ENCODE peak calls at places on chromosome 19, in five cellular contexts. L is RWPE1, Z is neuronal stem cell, U is aorta, W is endodermal cell. R is an unnamed sample.

GRCh38 chr19:48516536-48516935 is 4.9 kb upstream of the LMTK3 start:
- DNase-seq in L (no peak), Z (no peak), U (no peak), W (peak), R (no peak)

GRCh38 chr19:8655340-8655709 is 24.9 kb downstream of the NFILZ start:
- DNase-seq in L (no peak), Z (no peak), U (peak), W (no peak), R (no peak)

GRCh38 chr19:39407644-39408391 is 1.2 kb downstream of the ZFP36 start:
- DNase-seq in L (no peak), Z (no peak), U (peak), W (peak), R (no peak)

GRCh38 chr19:19670070-19670551 is 1.5 kb downstream of the ZNF101 start:
- DNase-seq in L (no peak), Z (no peak), U (peak), W (peak), R (no peak)

GRCh38 chr19:1837625-1838105 is 10.6 kb downstream of the REXO1 start:
- DNase-seq in L (peak), Z (no peak), U (no peak), W (peak), R (no peak)

GRCh38 chr19:55210120-55210493 is 806 bp upstream of the PTPRH start:
- DNase-seq in L (peak), Z (no peak), U (no peak), W (no peak), R (no peak)

GRCh38 chr19:42601811-42602443 is 7.2 kb upstream of the CEACAM8 start:
- DNase-seq in L (peak), Z (no peak), U (no peak), W (peak), R (no peak)

GRCh38 chr19:31312004-31312403 is 37.2 kb downstream of the TSHZ3 start:
- DNase-seq in L (no peak), Z (no peak), U (no peak), W (no peak), R (no peak)

GRCh38 chr19:8158411-8159074 is 9.2 kb upstream of the FBN3 start:
- DNase-seq in L (peak), Z (peak), U (no peak), W (peak), R (peak)

GRCh38 chr19:50933640-50934039 is 19.2 kb downstream of the KLK5 start:
- DNase-seq in L (peak), Z (no peak), U (no peak), W (no peak), R (no peak)

GRCh38 chr19:19151418-19151817 is 13.1 kb upstream of the TMEM161A start:
- DNase-seq in L (no peak), Z (no peak), U (no peak), W (no peak), R (no peak)

GRCh38 chr19:56837004-56837403 is 3.5 kb downstream of the PEG3 start:
- DNase-seq in L (no peak), Z (no peak), U (no peak), W (no peak), R (no peak)

GRCh38 chr19:34461375-34462100 is 20.0 kb upstream of the WTIP start:
- DNase-seq in L (no peak), Z (no peak), U (no peak), W (no peak), R (no peak)

GRCh38 chr19:54851353-54851752 is 1.1 kb downstream of the KIR3DL2 start:
- DNase-seq in L (no peak), Z (no peak), U (no peak), W (no peak), R (no peak)

GRCh38 chr19:55529636-55530230 is 7.2 kb downstream of the SBK2 start:
- DNase-seq in L (no peak), Z (no peak), U (no peak), W (no peak), R (no peak)

GRCh38 chr19:31416548-31416947 is 67.3 kb upstream of the TSHZ3 start:
- DNase-seq in L (no peak), Z (no peak), U (no peak), W (peak), R (no peak)

GRCh38 chr19:45769821-45770191 is 754 bp upstream of the SIX5 start:
- DNase-seq in L (no peak), Z (no peak), U (no peak), W (no peak), R (peak)

GRCh38 chr19:8363803-8364771 is at the start of gene ANGPTL4:
- DNase-seq in L (peak), Z (peak), U (peak), W (peak), R (peak)

GRCh38 chr19:1794424-1795185 is 17.5 kb downstream of the ATP8B3 start:
- DNase-seq in L (no peak), Z (no peak), U (no peak), W (peak), R (no peak)

GRCh38 chr19:35377656-35378055 is 6.8 kb downstream of the GPR42 start:
- DNase-seq in L (no peak), Z (no peak), U (no peak), W (no peak), R (no peak)

GRCh38 chr19:15107056-15108010 is at the start of gene SYDE1:
- DNase-seq in L (peak), Z (peak), U (peak), W (peak), R (no peak)

GRCh38 chr19:2324220-2324948 is 4.0 kb downstream of the LSM7 start:
- DNase-seq in L (no peak), Z (no peak), U (no peak), W (no peak), R (no peak)

GRCh38 chr19:35002037-35002535 is 2.0 kb downstream of the GRAMD1A start:
- DNase-seq in L (no peak), Z (no peak), U (no peak), W (peak), R (no peak)

GRCh38 chr19:17579523-17580244 is 24.2 kb downstream of the COLGALT1 start:
- DNase-seq in L (peak), Z (peak), U (peak), W (peak), R (no peak)

GRCh38 chr19:45817725-45818301 is 2.7 kb upstream of the RSPH6A start:
- DNase-seq in L (no peak), Z (no peak), U (no peak), W (peak), R (no peak)

GRCh38 chr19:13195678-13196077 is 45.5 kb downstream of the IER2 start:
- DNase-seq in L (no peak), Z (no peak), U (no peak), W (peak), R (no peak)

GRCh38 chr19:6220385-6221191 is 59.2 kb downstream of the MLLT1 start:
- DNase-seq in L (no peak), Z (no peak), U (peak), W (no peak), R (no peak)

GRCh38 chr19:33376423-33376822 is 2.9 kb downstream of the CEBPG start:
- DNase-seq in L (peak), Z (no peak), U (peak), W (no peak), R (no peak)
- H3K27ac ChIP-seq in L (no peak), Z (no peak), U (no peak), W (no peak), R (no peak)

DNA sequence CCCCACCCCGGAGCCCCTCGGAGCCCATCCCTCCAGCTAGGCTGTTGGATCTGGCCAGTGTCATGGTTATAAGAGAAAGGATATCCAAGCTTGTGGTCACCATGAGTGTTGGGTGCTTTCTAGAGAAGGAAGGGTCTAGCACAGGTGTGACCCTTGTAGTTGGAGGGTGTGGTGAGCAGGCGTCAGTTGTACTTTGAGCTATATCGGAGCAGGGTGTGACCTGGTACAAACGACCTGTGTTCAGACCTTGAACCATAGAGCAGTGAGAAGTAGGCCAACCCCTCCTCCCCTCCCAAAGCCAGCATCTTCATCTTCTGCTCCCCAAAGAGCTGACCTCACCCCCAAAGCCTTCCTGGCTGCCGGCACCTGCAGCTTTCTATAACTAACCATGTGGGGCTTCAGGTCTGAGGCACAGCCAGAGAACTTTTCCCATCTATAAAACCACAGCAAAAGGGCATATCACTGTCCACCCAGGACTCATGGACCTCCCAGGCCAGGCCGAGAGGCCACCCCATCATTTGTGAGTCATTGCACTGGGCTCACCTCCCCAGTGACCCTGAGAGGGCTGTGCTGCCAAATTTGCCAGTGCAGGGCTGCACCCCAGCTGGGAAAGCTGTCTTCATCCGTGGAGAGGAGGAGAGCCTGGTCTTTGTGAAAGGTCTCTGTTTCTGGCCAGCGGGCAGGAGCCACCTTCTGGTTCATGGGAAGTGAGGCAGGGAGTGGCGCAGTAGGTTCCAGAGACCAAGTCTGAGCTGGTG is 14.2 kb downstream of the RAB8A start:
- DNase-seq in L (no peak), Z (no peak), U (no peak), W (no peak), R (no peak)
- H3K27ac ChIP-seq in L (peak), Z (no peak), U (no peak), W (no peak), R (no peak)

DNA sequence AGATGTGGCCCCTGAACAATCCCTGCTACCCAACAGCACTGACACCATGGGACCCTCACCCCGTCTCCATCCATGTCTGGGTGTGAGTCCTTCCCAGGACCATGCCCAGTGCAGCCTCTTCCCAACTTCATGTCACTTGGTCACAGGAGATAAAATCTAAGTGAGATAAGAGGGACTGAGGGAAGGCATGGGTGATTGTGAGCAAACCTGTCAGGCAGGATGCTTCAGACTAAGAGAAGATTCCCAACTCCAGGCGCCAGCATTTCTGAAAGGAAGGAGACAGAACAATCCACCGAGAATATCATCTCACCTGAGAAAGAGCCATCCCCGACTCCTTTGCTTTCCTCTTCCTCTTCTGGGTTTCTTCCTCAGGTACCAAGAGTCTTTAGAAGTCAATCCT is 7.5 kb downstream of the ZNF320 start:
- DNase-seq in L (no peak), Z (no peak), U (no peak), W (peak), R (no peak)
- H3K27ac ChIP-seq in L (no peak), Z (no peak), U (no peak), W (no peak), R (no peak)

GRCh38 chr19:49666120-49666444 is 349 bp downstream of the BCL2L12 start:
- DNase-seq in L (peak), Z (no peak), U (no peak), W (no peak), R (no peak)

GRCh38 chr19:49663224-49663623 is 2.4 kb downstream of the IRF3 start:
- DNase-seq in L (no peak), Z (no peak), U (no peak), W (no peak), R (no peak)

GRCh38 chr19:49664171-49665070 is 1.2 kb downstream of the IRF3 start:
- DNase-seq in L (peak), Z (peak), U (peak), W (peak), R (no peak)

GRCh38 chr19:49667473-49667872 is 1.7 kb downstream of the BCL2L12 start:
- DNase-seq in L (no peak), Z (no peak), U (no peak), W (no peak), R (no peak)

DNA sequence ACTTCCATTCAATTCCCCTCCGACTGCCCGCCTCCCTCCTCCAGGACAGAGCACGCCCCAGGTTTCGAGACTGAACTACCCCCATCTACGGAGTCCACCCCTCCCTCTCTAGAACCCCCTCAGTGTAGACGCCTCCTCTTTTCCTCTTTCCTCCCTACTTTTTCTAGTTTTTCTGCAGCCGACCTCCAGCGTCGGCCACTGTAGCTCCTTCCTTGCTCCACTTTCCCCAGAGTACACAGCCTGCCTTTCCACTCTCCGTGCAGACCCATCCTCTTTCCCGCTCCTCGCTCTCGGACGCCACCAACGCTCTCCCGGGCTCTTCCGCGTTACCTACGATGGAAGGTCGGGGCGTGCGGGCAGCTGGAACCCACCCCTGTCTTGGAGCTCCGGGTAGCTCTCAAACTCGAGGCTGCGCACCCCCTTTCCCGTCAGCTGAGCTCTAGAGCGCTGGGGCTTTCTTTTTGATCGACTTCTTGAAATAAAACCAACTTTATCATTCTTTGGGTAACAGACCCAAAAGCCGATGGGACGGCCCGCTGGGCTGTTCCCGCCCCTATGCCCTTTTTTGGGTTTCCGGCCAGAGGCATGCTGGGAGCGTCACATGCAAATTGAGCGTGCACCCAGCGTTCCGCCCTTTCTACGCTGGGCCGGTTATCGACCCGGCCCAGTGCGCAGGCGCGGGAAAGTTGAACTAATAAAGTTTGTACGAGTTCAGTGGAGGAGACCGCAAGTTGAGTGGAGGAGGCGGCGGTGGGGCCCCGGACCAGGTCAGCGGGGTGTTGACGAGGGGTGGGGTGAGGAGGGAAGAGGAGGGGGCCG is at the start of the genes BCL2L12 and IRF3:
- DNase-seq in L (peak), Z (peak), U (peak), W (peak), R (peak)
- H3K27ac ChIP-seq in L (peak), Z (peak), U (no peak), W (peak), R (peak)

GRCh38 chr19:44640518-44640917 is 3.2 kb upstream of the PVR start:
- DNase-seq in L (no peak), Z (no peak), U (no peak), W (no peak), R (no peak)

GRCh38 chr19:44634785-44635184 is 8.9 kb upstream of the PVR start:
- DNase-seq in L (no peak), Z (no peak), U (no peak), W (no peak), R (no peak)

GRCh38 chr19:44636439-44637389 is 7.0 kb upstream of the PVR start:
- DNase-seq in L (no peak), Z (no peak), U (no peak), W (no peak), R (no peak)

GRCh38 chr19:44637390-44637764 is 6.3 kb upstream of the PVR start:
- DNase-seq in L (no peak), Z (no peak), U (no peak), W (no peak), R (no peak)

DNA sequence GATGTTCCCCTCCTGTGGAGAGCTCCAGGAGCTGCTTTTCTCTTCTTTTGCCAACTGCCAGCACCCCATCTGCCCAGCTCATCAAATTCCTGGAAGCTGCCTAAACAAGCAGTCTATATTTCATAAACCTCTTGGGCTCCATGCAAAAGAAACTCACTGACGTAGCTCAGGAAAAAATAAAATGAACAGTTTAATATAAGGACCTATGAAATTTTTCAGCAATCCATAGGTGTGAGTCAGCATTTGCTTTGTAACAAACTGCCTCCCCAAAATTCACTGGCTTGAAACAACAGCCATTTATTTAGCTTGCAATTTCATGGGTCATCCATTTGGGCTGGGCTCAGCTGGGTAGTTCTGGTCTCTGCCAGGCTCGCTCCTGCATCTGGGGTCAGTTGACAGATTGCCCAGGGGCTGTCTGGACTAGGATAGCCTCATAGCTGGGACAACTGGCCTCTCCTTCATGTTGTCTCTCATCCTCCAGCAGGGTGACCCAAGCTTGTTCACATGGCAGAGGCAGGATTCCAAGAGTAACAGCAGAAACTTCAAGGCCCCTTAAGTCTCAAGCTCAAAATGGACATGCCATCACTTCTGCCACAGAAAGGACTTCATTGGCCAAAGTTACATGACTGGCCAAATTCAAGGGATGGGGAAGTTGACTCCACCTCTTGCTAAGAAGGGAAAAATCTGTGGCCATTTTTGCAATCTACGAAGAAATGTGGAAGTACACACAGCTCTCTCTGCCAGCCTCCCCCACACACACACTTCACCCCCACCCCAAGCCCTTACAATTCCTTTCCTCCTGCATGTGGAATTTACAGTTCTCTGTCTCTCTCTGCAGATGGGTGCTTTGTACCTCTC is 7.9 kb upstream of the PVR start:
- DNase-seq in L (no peak), Z (no peak), U (no peak), W (no peak), R (no peak)
- H3K27ac ChIP-seq in L (peak), Z (no peak), U (no peak), W (no peak), R (no peak)

GRCh38 chr19:10516671-10517286 is 468 bp downstream of the S1PR5 start:
- DNase-seq in L (peak), Z (no peak), U (no peak), W (no peak), R (no peak)
- H3K27ac ChIP-seq in L (peak), Z (no peak), U (no peak), W (no peak), R (peak)

GRCh38 chr19:41248895-41249294 is 15.3 kb upstream of the HNRNPUL1 start:
- DNase-seq in L (no peak), Z (no peak), U (no peak), W (peak), R (no peak)
- H3K27ac ChIP-seq in L (peak), Z (no peak), U (no peak), W (no peak), R (no peak)

DNA sequence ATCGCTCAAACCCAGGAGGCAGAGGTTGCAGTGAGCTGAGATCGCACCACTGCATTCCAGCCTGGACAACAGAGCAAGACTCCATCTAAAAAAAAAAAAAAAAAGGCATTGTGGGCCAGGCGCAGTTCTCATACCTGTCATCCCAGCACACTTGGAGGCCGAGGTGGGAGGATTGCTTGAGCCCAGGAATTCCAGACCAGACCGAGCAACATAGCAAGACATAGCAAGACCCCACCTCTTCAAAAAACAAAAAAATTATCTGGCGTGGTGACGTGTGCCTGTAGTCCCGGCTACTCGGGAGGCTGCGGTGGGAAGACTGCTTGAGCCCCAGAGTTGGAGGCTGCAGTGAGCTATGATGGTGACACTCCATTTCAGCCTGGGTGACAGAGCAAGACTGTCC is 18.0 kb downstream of the PIP5K1C start:
- DNase-seq in L (no peak), Z (no peak), U (no peak), W (peak), R (no peak)
- H3K27ac ChIP-seq in L (peak), Z (no peak), U (no peak), W (no peak), R (no peak)

DNA sequence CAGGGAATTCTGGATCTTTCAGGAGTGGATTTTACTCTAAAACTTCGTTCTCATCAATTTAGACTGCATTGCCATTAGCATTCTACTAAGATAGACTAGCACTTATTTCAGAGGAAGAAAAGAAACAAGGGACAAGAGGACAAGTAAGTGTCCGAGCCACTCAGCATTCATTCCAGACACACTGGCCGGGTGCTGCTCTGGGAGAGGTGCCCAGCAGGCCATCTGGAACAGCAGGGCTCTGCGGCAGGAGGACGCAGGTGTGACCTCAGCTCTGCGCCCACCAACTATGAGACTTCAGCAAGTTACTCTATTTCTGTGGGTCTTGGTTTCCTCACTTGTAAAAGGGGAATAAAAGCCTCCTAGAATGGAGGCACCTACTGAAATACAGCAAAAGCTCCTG is 4.2 kb downstream of the EPS15L1 start:
- DNase-seq in L (no peak), Z (no peak), U (no peak), W (no peak), R (peak)
- H3K27ac ChIP-seq in L (peak), Z (no peak), U (no peak), W (no peak), R (peak)

GRCh38 chr19:29884044-29884443 is 58.0 kb upstream of the URI1 start:
- DNase-seq in L (no peak), Z (no peak), U (no peak), W (no peak), R (no peak)
- H3K27ac ChIP-seq in L (no peak), Z (no peak), U (no peak), W (no peak), R (no peak)

R was measured in caudate nucleus.